ENCODE peak calls at places on chromosomes 1 and 21, in six cellular contexts. H, J, Z, B, S and Y are unnamed samples.

GRCh38 chr1:184882649-184883303 is 91.5 kb downstream of the NIBAN1 start:
- DNase-seq in H (no peak), J (no peak), Z (no peak), B (peak; percentile 3), S (no peak), Y (no peak)

GRCh38 chr21:44304846-44305245 is 5.0 kb downstream of the PFKL start:
- DNase-seq in H (no peak), J (peak; percentile 63), Z (peak; percentile 39), B (no peak), S (no peak), Y (peak; percentile 38)

GRCh38 chr1:55558515-55558914 is 343.4 kb upstream of the USP24 start:
- DNase-seq in H (no peak), J (no peak), Z (no peak), B (no peak), S (no peak), Y (no peak)

GRCh38 chr1:84776639-84777038 is 86.4 kb upstream of the SSX2IP start:
- DNase-seq in H (no peak), J (no peak), Z (no peak), B (no peak), S (no peak), Y (no peak)

GRCh38 chr1:116139592-116140134 is 28.5 kb downstream of the MAB21L3 start:
- DNase-seq in H (no peak), J (no peak), Z (no peak), B (no peak), S (no peak), Y (no peak)

GRCh38 chr1:64013395-64013794 is 190.0 kb upstream of the UBE2U start:
- DNase-seq in H (no peak), J (no peak), Z (no peak), B (no peak), S (no peak), Y (no peak)

GRCh38 chr1:32609180-32609579 is 41.2 kb downstream of the ZBTB8OS start:
- DNase-seq in H (no peak), J (no peak), Z (no peak), B (no peak), S (no peak), Y (no peak)

GRCh38 chr21:21973806-21974205 is 975.6 kb downstream of the NCAM2 start:
- DNase-seq in H (no peak), J (no peak), Z (no peak), B (peak; percentile 17), S (no peak), Y (no peak)

GRCh38 chr1:47478090-47478489 is 40.2 kb downstream of the FOXD2 start:
- DNase-seq in H (no peak), J (no peak), Z (no peak), B (no peak), S (no peak), Y (peak; percentile 92)

GRCh38 chr1:28143496-28144202 is 32.8 kb downstream of the PTAFR start:
- DNase-seq in H (no peak), J (no peak), Z (no peak), B (no peak), S (no peak), Y (no peak)

GRCh38 chr1:12376236-12377064 is 146.6 kb downstream of the VPS13D start:
- DNase-seq in H (no peak), J (no peak), Z (no peak), B (no peak), S (no peak), Y (no peak)

GRCh38 chr1:39110325-39110851 is 84.2 kb downstream of the NDUFS5 start:
- DNase-seq in H (no peak), J (no peak), Z (no peak), B (no peak), S (no peak), Y (no peak)

GRCh38 chr1:116256875-116257823 is 115.9 kb upstream of the ATP1A1 start:
- DNase-seq in H (no peak), J (no peak), Z (no peak), B (no peak), S (peak; percentile 9), Y (no peak)

GRCh38 chr1:52153898-52154297 is 12.0 kb downstream of the ZFYVE9 start:
- DNase-seq in H (no peak), J (no peak), Z (no peak), B (no peak), S (no peak), Y (no peak)

GRCh38 chr1:211329764-211330201 is 3.1 kb downstream of the TRAF5 start:
- DNase-seq in H (no peak), J (no peak), Z (no peak), B (no peak), S (no peak), Y (no peak)

GRCh38 chr1:28860332-28861073 is 48.5 kb downstream of the OPRD1 start:
- DNase-seq in H (no peak), J (peak; percentile 41), Z (no peak), B (no peak), S (no peak), Y (no peak)

GRCh38 chr1:171939730-171940129 is 98.4 kb downstream of the DNM3 start:
- DNase-seq in H (no peak), J (no peak), Z (peak; percentile 27), B (no peak), S (no peak), Y (no peak)

GRCh38 chr1:90391116-90391515 is 326.0 kb downstream of the BARHL2 start:
- DNase-seq in H (no peak), J (no peak), Z (peak; percentile 28), B (no peak), S (no peak), Y (no peak)

GRCh38 chr1:8460132-8460544 is 142.2 kb downstream of the SLC45A1 start:
- DNase-seq in H (no peak), J (no peak), Z (peak; percentile 48), B (peak; percentile 50), S (no peak), Y (no peak)

GRCh38 chr1:89760496-89760895 is 60.3 kb upstream of the LRRC8D start:
- DNase-seq in H (no peak), J (peak; percentile 47), Z (no peak), B (no peak), S (no peak), Y (no peak)

GRCh38 chr21:38712076-38712475 is 93.7 kb upstream of the ETS2 start:
- DNase-seq in H (peak; percentile 31), J (peak; percentile 51), Z (peak; percentile 72), B (peak; percentile 43), S (no peak), Y (peak; percentile 62)

GRCh38 chr1:32964461-32965250 is at the start of gene RNF19B:
- DNase-seq in H (peak; percentile 85), J (peak; percentile 99), Z (peak; percentile 98), B (peak; percentile 80), S (peak; percentile 77), Y (peak; percentile 87)

GRCh38 chr1:35656148-35656862 is 15.0 kb upstream of the PSMB2 start:
- DNase-seq in H (no peak), J (no peak), Z (no peak), B (no peak), S (no peak), Y (no peak)

DNA sequence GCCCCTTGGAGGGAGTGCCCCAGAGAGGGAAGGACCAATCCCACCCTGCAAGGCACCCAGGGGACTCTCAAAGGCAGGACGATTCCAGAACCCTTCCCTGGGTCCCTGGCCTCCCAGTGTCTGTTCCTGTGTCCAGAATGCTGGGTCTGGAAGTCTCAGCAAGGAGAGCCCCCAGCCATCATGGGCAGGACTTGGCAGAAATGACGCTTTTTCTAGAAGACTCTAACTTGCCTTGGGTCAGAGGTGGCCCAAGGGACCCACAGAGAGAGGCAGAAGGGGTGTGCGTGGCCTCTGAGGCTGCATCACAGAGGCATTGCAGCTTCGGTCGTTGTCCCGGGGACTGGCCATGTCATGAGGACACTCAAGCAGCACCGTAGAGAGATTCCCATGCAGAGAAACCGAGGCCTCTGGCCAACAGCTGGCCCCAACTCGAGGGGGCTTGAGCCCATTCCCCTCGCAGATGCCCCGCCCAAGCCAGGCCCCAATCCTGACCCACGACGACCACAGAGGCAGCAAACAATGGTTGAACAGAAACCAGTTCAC is 57.8 kb downstream of the WNT9A start:
- DNase-seq in H (no peak), J (no peak), Z (no peak), B (no peak), S (no peak), Y (no peak)
- TF ChIP-seq ZNF274 in H (no peak), J (no peak), Z (no peak), B (no peak), S (no peak), Y (no peak)

DNA sequence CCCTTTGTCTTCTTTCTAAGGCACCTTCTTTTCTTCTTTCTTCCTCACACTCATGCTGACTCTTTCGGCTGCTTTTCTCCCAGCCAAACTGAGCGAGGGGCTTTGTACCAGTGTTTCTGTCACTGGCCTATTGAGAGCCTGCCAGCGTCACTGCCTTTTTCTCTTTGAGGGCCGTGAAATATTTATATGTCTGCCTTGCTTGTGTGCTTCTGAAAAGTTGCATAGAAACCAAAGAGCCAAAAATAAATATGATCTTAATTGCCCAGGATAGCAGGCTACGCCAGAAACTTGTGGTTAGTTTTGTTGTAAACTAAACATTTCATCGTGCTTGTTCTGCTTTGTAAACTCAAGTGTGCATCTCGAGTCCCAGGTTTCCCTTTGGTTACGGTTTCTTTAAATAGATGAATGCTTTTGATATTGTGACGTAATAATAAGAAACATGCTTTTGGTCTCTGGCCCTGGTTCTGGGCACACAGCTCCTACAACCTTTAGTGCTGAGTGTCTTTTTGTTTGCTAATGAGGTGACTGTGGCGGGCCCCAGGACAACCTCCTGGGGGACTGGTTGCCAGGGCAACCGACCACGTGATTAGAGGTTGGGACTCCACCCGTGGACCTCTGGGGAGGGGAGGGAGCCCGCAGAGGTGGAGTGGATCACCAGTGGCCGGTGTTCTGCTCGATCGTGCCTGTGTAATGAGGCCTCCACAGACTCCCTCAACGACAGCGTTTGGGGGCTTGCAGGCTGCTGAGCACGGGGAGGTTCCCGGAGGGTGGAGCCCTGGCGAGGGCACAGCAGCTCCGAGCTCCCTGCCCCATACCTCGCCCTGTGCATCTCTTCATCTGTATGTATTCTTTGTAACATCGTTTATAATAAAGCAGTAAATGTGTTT is 10.9 kb downstream of the SLC37A1 start:
- DNase-seq in H (no peak), J (no peak), Z (no peak), B (no peak), S (peak; percentile 86), Y (peak; percentile 9)
- TF ChIP-seq ZNF274 in H (no peak), J (no peak), Z (no peak), B (no peak), S (no peak), Y (no peak)

DNA sequence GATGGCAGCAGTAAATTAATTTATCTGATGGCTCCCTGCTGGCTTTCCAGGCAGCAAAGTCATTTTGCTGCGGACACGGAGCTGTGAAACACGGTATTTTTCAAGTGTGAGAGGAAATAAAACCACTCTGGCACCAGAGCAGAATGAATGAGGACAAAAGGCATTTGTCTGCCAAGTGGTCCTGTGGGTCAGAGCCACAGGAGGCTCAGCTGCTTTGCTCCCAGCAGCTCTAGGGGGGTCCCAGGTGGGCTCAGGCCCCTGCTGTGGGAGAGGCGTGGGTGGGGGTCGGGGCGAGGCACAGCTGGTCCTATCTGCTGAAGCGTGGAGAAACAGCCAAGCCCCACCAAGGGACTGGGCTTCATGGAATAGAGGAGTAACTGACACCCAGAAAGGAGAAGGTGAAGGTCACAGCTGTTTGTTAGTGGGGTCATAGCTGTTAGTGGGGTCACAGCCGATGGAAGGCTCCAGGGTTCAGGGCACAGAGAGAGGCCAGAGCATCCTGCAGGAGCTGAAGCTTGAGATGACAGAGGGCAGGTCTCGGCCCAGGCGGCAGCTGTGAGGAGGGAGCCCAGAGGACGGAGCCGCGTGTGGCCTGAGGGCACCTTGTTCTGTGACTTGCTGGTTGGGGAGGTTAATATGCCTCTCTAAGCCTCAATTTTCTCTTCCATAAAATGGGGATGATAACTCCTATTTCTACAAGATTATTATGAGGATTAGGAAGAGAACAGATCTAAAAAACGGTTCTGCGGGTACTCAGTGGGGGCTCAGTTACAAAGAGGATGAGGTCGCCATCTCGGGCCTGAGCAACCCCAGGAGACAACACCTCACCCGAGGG is 7.1 kb downstream of the KIF17 start:
- DNase-seq in H (no peak), J (no peak), Z (no peak), B (no peak), S (no peak), Y (no peak)
- TF ChIP-seq ZNF274 in H (no peak), J (no peak), Z (no peak), B (no peak), S (no peak), Y (no peak)

GRCh38 chr1:154714638-154715037 is 106.7 kb upstream of the ADAR start:
- DNase-seq in H (no peak), J (peak; percentile 16), Z (no peak), B (no peak), S (no peak), Y (peak; percentile 24)
- TF ChIP-seq ZNF274 in H (no peak), J (no peak), Z (no peak), B (no peak), S (no peak), Y (no peak)